ENCODE peak calls at places on chromosome 21, in six cellular contexts. X, G, S, W, N and B are unnamed samples.
A peak's percentile ranks its signal among the peaks of the same experiment; 100 is the strongest.

GRCh38 chr21:33824156-33824941 is 91.3 kb downstream of the ATP5PO start:
- DNase-seq in X (no peak), S (no peak), G (no peak), N (no peak), W (no peak), B (no peak)

GRCh38 chr21:33496345-33496744 is 4.8 kb upstream of the DNAJC28 start:
- DNase-seq in S (no peak), N (no peak), G (no peak), X (peak; percentile 2), W (no peak), B (no peak)

GRCh38 chr21:46060596-46061061 is 37.3 kb upstream of the COL6A2 start:
- DNase-seq in G (no peak), N (no peak), W (no peak), X (peak; percentile 48), S (peak; percentile 55), B (no peak)

GRCh38 chr21:31914472-31914871 is 41.7 kb downstream of the HUNK start:
- DNase-seq in S (no peak), X (no peak), N (no peak), G (no peak), W (no peak), B (no peak)

GRCh38 chr21:39908265-39908923 is 41.2 kb downstream of the PCP4 start:
- DNase-seq in W (no peak), X (no peak), N (peak; percentile 59), S (no peak), G (no peak), B (no peak)

GRCh38 chr21:17279663-17280062 is 233.2 kb upstream of the CXADR start:
- DNase-seq in S (no peak), X (no peak), G (no peak), W (no peak), N (no peak), B (no peak)

GRCh38 chr21:40548134-40548533 is 298.8 kb downstream of the DSCAM start:
- DNase-seq in S (no peak), G (no peak), N (peak; percentile 55), W (no peak), X (no peak), B (no peak)

GRCh38 chr21:14875704-14876364 is 189.0 kb downstream of the NRIP1 start:
- DNase-seq in X (no peak), W (no peak), G (no peak), N (no peak), S (no peak), B (no peak)

GRCh38 chr21:46118305-46118870 is 20.5 kb downstream of the COL6A2 start:
- DNase-seq in X (no peak), N (no peak), S (no peak), W (no peak), G (no peak), B (no peak)

GRCh38 chr21:32946654-32947053 is 79.1 kb upstream of the OLIG2 start:
- DNase-seq in G (no peak), N (no peak), W (no peak), X (no peak), S (no peak), B (no peak)

GRCh38 chr21:23740463-23740862 is 1866.8 kb downstream of the MRPL39 start:
- DNase-seq in X (no peak), S (no peak), N (peak; percentile 22), G (no peak), W (no peak), B (no peak)

GRCh38 chr21:17636711-17637110 is 24.0 kb upstream of the BTG3 start:
- DNase-seq in S (no peak), N (no peak), G (no peak), W (no peak), X (no peak), B (no peak)

GRCh38 chr21:31363720-31364119 is 19.7 kb upstream of the TIAM1 start:
- DNase-seq in S (no peak), G (peak; percentile 79), X (no peak), N (no peak), W (no peak), B (no peak)

GRCh38 chr21:39029086-39029772 is 154.0 kb downstream of the PSMG1 start:
- DNase-seq in S (no peak), X (no peak), W (no peak), G (no peak), N (peak; percentile 74), B (no peak)

GRCh38 chr21:34846601-34847112 is 177.9 kb downstream of the CLIC6 start:
- DNase-seq in N (peak; percentile 67), G (no peak), S (peak; percentile 58), W (no peak), X (peak; percentile 50), B (no peak)

GRCh38 chr21:26389971-26390641 is 183.0 kb downstream of the CYYR1 start:
- DNase-seq in N (peak; percentile 21), X (peak; percentile 75), G (peak; percentile 38), W (no peak), S (no peak), B (peak; percentile 100)

GRCh38 chr21:17513214-17514123 is 626 bp downstream of the CXADR start:
- DNase-seq in N (peak; percentile 76), W (peak; percentile 57), G (no peak), X (peak; percentile 21), S (peak; percentile 60), B (no peak)

DNA sequence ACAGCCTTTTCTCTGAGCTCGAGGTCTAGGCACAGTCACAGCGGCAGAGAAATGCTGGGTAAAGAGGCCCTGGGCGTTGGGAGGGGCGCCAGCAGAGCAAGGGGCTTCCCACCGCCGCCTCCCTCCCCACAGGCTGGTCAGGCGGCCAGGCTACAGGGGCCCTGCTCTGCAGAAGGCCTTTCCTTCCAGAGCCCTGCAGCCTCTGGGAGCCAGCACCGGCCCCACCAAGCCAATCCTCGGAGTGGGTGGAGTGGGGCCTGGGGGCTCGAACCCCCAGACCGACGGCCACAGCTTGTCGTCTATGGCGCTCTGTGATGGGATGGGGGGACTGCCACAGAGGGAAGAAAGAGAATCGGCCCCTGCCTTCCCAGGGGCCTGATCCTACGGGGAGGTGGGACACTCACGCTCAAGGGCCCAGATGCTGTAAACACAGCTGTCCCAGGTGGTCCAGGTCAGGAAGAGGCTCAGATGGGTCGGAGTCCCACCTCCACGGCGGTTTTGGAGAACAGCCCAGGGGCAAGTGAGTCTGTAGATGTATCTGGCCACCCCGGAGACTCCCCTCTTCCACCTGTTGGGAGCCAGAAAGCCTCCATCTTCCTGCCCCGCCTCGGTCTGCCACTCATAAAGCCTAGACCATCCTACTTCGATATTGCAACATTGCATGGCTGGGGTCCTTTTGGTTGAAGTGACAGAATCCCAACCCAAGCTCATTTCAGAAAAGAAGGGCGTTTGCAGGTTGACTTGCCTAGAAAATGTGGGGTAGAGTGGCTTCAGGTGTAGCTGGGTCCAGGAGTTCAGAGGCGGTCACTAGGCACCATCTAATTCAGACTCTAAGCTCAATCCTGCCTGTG is 95.6 kb downstream of the SIK1 start:
- DNase-seq in X (no peak), N (no peak), W (no peak), G (no peak), S (no peak), B (no peak)
- H3K4me2 ChIP-seq in X (peak overlapping the region; percentile 95), N (no peak overlapping the region), W (no peak overlapping the region), G (no peak overlapping the region), S (no peak overlapping the region), B (no peak overlapping the region)

GRCh38 chr21:42019101-42019605 is 9.0 kb upstream of the ZBTB21 start:
- DNase-seq in N (no peak), X (no peak), G (no peak), W (no peak), S (no peak), B (peak; percentile 78)

GRCh38 chr21:42019706-42020105 is 9.5 kb upstream of the ZBTB21 start:
- DNase-seq in W (no peak), S (no peak), G (no peak), X (no peak), N (no peak), B (no peak)

GRCh38 chr21:42013901-42014300 is 3.7 kb upstream of the ZBTB21 start:
- DNase-seq in S (no peak), G (no peak), N (no peak), W (no peak), X (no peak), B (no peak)

GRCh38 chr21:42013338-42013737 is 3.2 kb upstream of the ZBTB21 start:
- DNase-seq in W (no peak), S (no peak), N (no peak), X (no peak), G (no peak), B (no peak)

GRCh38 chr21:42016364-42016985 is 6.3 kb upstream of the ZBTB21 start:
- DNase-seq in X (no peak), N (no peak), W (no peak), G (no peak), S (no peak), B (no peak)
- H3K4me2 ChIP-seq in X (no peak overlapping the region), N (no peak overlapping the region), W (no peak overlapping the region), G (no peak overlapping the region), S (no peak overlapping the region), B (no peak overlapping the region)

GRCh38 chr21:41582866-41583265 is 74.9 kb upstream of the TMPRSS2 start:
- DNase-seq in G (no peak), N (no peak), X (no peak), S (no peak), W (no peak), B (no peak)

GRCh38 chr21:41582298-41582840 is 74.4 kb upstream of the TMPRSS2 start:
- DNase-seq in W (no peak), N (no peak), G (no peak), X (no peak), S (no peak), B (no peak)

GRCh38 chr21:41580758-41581554 is 73.0 kb upstream of the TMPRSS2 start:
- DNase-seq in S (no peak), X (no peak), N (no peak), G (no peak), W (no peak), B (peak; percentile 52)

GRCh38 chr21:41583274-41583790 is 75.4 kb upstream of the TMPRSS2 start:
- DNase-seq in N (no peak), X (peak; percentile 14), W (no peak), G (no peak), S (peak; percentile 54), B (peak; percentile 33)

GRCh38 chr21:41581592-41582228 is 73.8 kb upstream of the TMPRSS2 start:
- DNase-seq in W (no peak), N (no peak), X (no peak), S (no peak), G (no peak), B (no peak)
- H3K4me2 ChIP-seq in W (no peak overlapping the region), N (no peak overlapping the region), X (no peak overlapping the region), S (no peak overlapping the region), G (no peak overlapping the region), B (no peak overlapping the region)

GRCh38 chr21:44736291-44737004 is 25.1 kb upstream of the TSPEAR start:
- DNase-seq in N (no peak), W (no peak), G (no peak), X (peak; percentile 70), S (no peak), B (no peak)
- H3K4me2 ChIP-seq in N (no peak overlapping the region), W (no peak overlapping the region), G (no peak overlapping the region), X (peak overlapping the region; percentile 43), S (no peak overlapping the region), B (no peak overlapping the region)